ENCODE peak calls at places on chromosomes 7 and 10, in nine cellular contexts. H is B cell; X is amniotic stem cell; S is NCI-H1092; T is GM19239; M is progenitor cell of endocrine pancreas; L is stimulated activated naive B cell treated with anti-CD40 and anti-IgM and Interleukin-4, amounts not matched to agents 10 μg/mL and 1 μg/mL and 100 μg/mL, for 72 hours; E is stimulated activated CD4-positive, alpha-beta T cell treated with anti-CD3 and anti-CD28 coated beads, Interleukin-2, amount 100 ng/mL, for 48 hours; J is H7. Q is an unnamed sample.

GRCh38 chr10:65194131-65194530 is 1672.9 kb downstream of the REEP3 start:
- DNase-seq in H (no peak), X (no peak), S (no peak), T (no peak), M (no peak), L (no peak), E (no peak), J (no peak), Q (no peak)

GRCh38 chr10:110496553-110497437 is 912 bp upstream of the DUSP5 start:
- DNase-seq in H (no peak), X (peak), S (no peak), T (no peak), M (no peak), L (no peak), E (no peak), J (peak), Q (no peak)

GRCh38 chr7:155865830-155866545 is 53.7 kb upstream of the SHH start:
- DNase-seq in H (no peak), X (no peak), S (no peak), T (no peak), M (no peak), L (no peak), E (no peak), J (no peak), Q (no peak)

GRCh38 chr7:10973942-10974716 is 457 bp downstream of the PHF14 start:
- DNase-seq in H (peak), X (no peak), S (peak), T (no peak), M (peak), L (no peak), E (peak), J (peak), Q (no peak)

GRCh38 chr7:142554555-142555532 is 194.4 kb upstream of the PRSS1 start:
- DNase-seq in H (no peak), X (no peak), S (no peak), T (no peak), M (no peak), L (no peak), E (no peak), J (no peak), Q (no peak)

GRCh38 chr7:73901231-73901822 is 40.4 kb downstream of the TMEM270 start:
- DNase-seq in H (no peak), X (no peak), S (no peak), T (no peak), M (no peak), L (no peak), E (no peak), J (peak), Q (no peak)

GRCh38 chr7:90688826-90689225 is 92.7 kb downstream of the CDK14 start:
- DNase-seq in H (no peak), X (no peak), S (no peak), T (no peak), M (no peak), L (no peak), E (no peak), J (peak), Q (no peak)

GRCh38 chr10:338176-339037 is 203.2 kb downstream of the ZMYND11 start:
- DNase-seq in H (no peak), X (no peak), S (no peak), T (no peak), M (no peak), L (no peak), E (no peak), J (no peak), Q (no peak)

GRCh38 chr10:110429301-110429700 is 68.4 kb upstream of the DUSP5 start:
- DNase-seq in H (no peak), X (no peak), S (no peak), T (no peak), M (no peak), L (no peak), E (no peak), J (no peak), Q (no peak)

GRCh38 chr7:28151965-28152364 is 28.6 kb downstream of the JAZF1 start:
- DNase-seq in H (peak), X (no peak), S (no peak), T (no peak), M (no peak), L (no peak), E (no peak), J (no peak), Q (no peak)

GRCh38 chr10:71641986-71642385 is 77.6 kb downstream of the C10orf105 start:
- DNase-seq in H (no peak), X (no peak), S (no peak), T (no peak), M (no peak), L (no peak), E (no peak), J (no peak), Q (no peak)

GRCh38 chr10:49419005-49419404 is 23.1 kb upstream of the DRGX start:
- DNase-seq in H (no peak), X (no peak), S (no peak), T (no peak), M (no peak), L (no peak), E (no peak), J (peak), Q (no peak)

GRCh38 chr7:16636533-16637173 is 8.9 kb downstream of the ANKMY2 start:
- DNase-seq in H (no peak), X (no peak), S (no peak), T (no peak), M (no peak), L (no peak), E (no peak), J (no peak), Q (no peak)

GRCh38 chr10:103765168-103765567 is 90.2 kb downstream of the SH3PXD2A start:
- DNase-seq in H (no peak), X (no peak), S (no peak), T (no peak), M (no peak), L (no peak), E (no peak), J (no peak), Q (no peak)

GRCh38 chr7:128188396-128189230 is 52.5 kb upstream of the LEP start:
- DNase-seq in H (no peak), X (no peak), S (no peak), T (no peak), M (no peak), L (no peak), E (no peak), J (no peak), Q (no peak)

GRCh38 chr10:74558403-74558802 is 268.0 kb upstream of the KAT6B start:
- DNase-seq in H (no peak), X (no peak), S (no peak), T (no peak), M (no peak), L (no peak), E (no peak), J (no peak), Q (peak)

GRCh38 chr7:91949221-91950009 is 8.8 kb downstream of the AKAP9 start:
- DNase-seq in H (no peak), X (no peak), S (no peak), T (no peak), M (no peak), L (no peak), E (no peak), J (no peak), Q (no peak)

GRCh38 chr7:1290262-1291039 is 57.8 kb downstream of the UNCX start:
- DNase-seq in H (no peak), X (no peak), S (peak), T (no peak), M (no peak), L (no peak), E (no peak), J (peak), Q (peak)

GRCh38 chr7:100603697-100604077 is 1.5 kb downstream of the PCOLCE start:
- DNase-seq in H (no peak), X (no peak), S (no peak), T (no peak), M (no peak), L (no peak), E (no peak), J (no peak), Q (no peak)

GRCh38 chr7:138359891-138360582 is 100.0 kb upstream of the TRIM24 start:
- DNase-seq in H (no peak), X (no peak), S (no peak), T (no peak), M (no peak), L (no peak), E (no peak), J (no peak), Q (no peak)

GRCh38 chr7:32164341-32164996 is 94.3 kb upstream of the PDE1C start:
- DNase-seq in H (no peak), X (peak), S (peak), T (no peak), M (no peak), L (no peak), E (no peak), J (peak), Q (no peak)

GRCh38 chr7:102455596-102455995 is 9.1 kb downstream of the ALKBH4 start:
- DNase-seq in H (no peak), X (no peak), S (no peak), T (no peak), M (no peak), L (no peak), E (no peak), J (no peak), Q (no peak)